ENCODE peak calls at places on chromosomes 7 and 10, in eight cellular contexts. W, Y, M, B, N, I, T and V are unnamed samples.

GRCh38 chr10:74822583-74823089 is 3.8 kb upstream of the KAT6B start:
- DNase-seq in W (no peak), Y (no peak), M (peak), B (no peak), N (peak), I (no peak), T (no peak), V (peak)

GRCh38 chr7:155071121-155071651 is 1.1 kb downstream of the HTR5A start:
- DNase-seq in W (no peak), Y (no peak), M (no peak), B (no peak), N (no peak), I (no peak), T (no peak), V (no peak)

GRCh38 chr10:46526682-46527038 is 29.8 kb downstream of the GPRIN2 start:
- DNase-seq in W (no peak), Y (no peak), M (no peak), B (peak), N (no peak), I (peak), T (no peak), V (peak)

GRCh38 chr7:45384499-45384898 is 189.7 kb upstream of the ADCY1 start:
- DNase-seq in W (no peak), Y (no peak), M (peak), B (no peak), N (no peak), I (no peak), T (peak), V (peak)

GRCh38 chr10:63819753-63820347 is 298.6 kb downstream of the REEP3 start:
- DNase-seq in W (peak), Y (no peak), M (peak), B (peak), N (peak), I (peak), T (no peak), V (peak)

GRCh38 chr7:118793552-118793951 is 569.0 kb downstream of the ANKRD7 start:
- DNase-seq in W (no peak), Y (no peak), M (no peak), B (no peak), N (no peak), I (no peak), T (no peak), V (no peak)

GRCh38 chr7:43058271-43059066 is 54.0 kb upstream of the HECW1 start:
- DNase-seq in W (no peak), Y (no peak), M (no peak), B (no peak), N (no peak), I (no peak), T (no peak), V (no peak)

GRCh38 chr10:29860159-29860558 is 199.2 kb downstream of the JCAD start:
- DNase-seq in W (no peak), Y (no peak), M (peak), B (no peak), N (peak), I (no peak), T (no peak), V (peak)

GRCh38 chr10:21304198-21304597 is 221.3 kb downstream of the SKIDA1 start:
- DNase-seq in W (no peak), Y (no peak), M (peak), B (no peak), N (no peak), I (peak), T (no peak), V (no peak)

GRCh38 chr10:125201791-125202622 is 41.6 kb upstream of the CTBP2 start:
- DNase-seq in W (no peak), Y (no peak), M (no peak), B (no peak), N (no peak), I (no peak), T (no peak), V (no peak)

GRCh38 chr10:103765981-103766380 is 89.4 kb downstream of the SH3PXD2A start:
- DNase-seq in W (no peak), Y (peak), M (no peak), B (peak), N (no peak), I (no peak), T (no peak), V (peak)

GRCh38 chr10:44878704-44879530 is 32.2 kb upstream of the TMEM72 start:
- DNase-seq in W (peak), Y (peak), M (peak), B (peak), N (peak), I (peak), T (peak), V (peak)

GRCh38 chr7:46512901-46513431 is 591.9 kb upstream of the IGFBP3 start:
- DNase-seq in W (no peak), Y (no peak), M (no peak), B (no peak), N (peak), I (peak), T (no peak), V (peak)

GRCh38 chr7:142833174-142834027 is 21.5 kb upstream of the EPHB6 start:
- DNase-seq in W (no peak), Y (no peak), M (no peak), B (no peak), N (no peak), I (no peak), T (no peak), V (peak)